ENCODE peak calls at places on chromosomes 11 and 22, in seven cellular contexts. I is psoas muscle; H is activated T-helper 1 cell treated with anti-CD3 and anti-CD28 coated beads, Interleukin-12 subunit alpha, Interleukin-12 subunit beta, Interleukin-2, Interleukin-4 antibody, amounts not matched to agents 30 ng/mL and 10 ng/mL and 1 ng/mL, durations not matched to agents 14 hours and 24 hours and 36 hours; K is osteocyte; W is SJSA1; P is fibroblast of mammary gland; Y is head of caudate nucleus. C is an unnamed sample.

GRCh38 chr11:62713343-62713742 is 5.9 kb downstream of the GNG3 start:
- DNase-seq in I (no peak), P (no peak), H (no peak), W (no peak), Y (no peak), K (no peak), C (no peak)

GRCh38 chr22:44621401-44622146 is 80.4 kb upstream of the PRR5 start:
- DNase-seq in H (no peak), I (peak), W (no peak), Y (no peak), P (no peak), K (peak), C (no peak)

GRCh38 chr11:69409812-69410645 is 71.4 kb upstream of the LINC01488 start:
- DNase-seq in H (no peak), K (no peak), Y (no peak), I (no peak), P (no peak), W (no peak), C (no peak)

GRCh38 chr11:834371-835316 is 1.9 kb downstream of the CD151 start:
- DNase-seq in H (no peak), K (peak), P (peak), W (peak), Y (no peak), I (peak), C (peak)

GRCh38 chr11:20438637-20439036 is 51.1 kb downstream of the PRMT3 start:
- DNase-seq in W (no peak), P (no peak), Y (no peak), I (no peak), H (no peak), K (no peak), C (no peak)

GRCh38 chr11:118619444-118620205 is 12.2 kb downstream of the PHLDB1 start:
- DNase-seq in I (peak), P (peak), W (peak), H (no peak), Y (no peak), K (no peak), C (peak)

GRCh38 chr11:100932474-100933100 is 197.0 kb downstream of the PGR start:
- DNase-seq in W (peak), K (no peak), I (no peak), H (no peak), P (peak), Y (no peak), C (peak)

GRCh38 chr11:37511425-37511933 is 913.4 kb upstream of the RAG2 start:
- DNase-seq in K (no peak), P (peak), W (no peak), Y (no peak), H (no peak), I (no peak), C (peak)

GRCh38 chr22:30408388-30409101 is 11.7 kb downstream of the SEC14L2 start:
- DNase-seq in I (no peak), H (no peak), K (no peak), W (peak), P (peak), Y (no peak), C (peak)

C was measured in ELR.